ENCODE peak calls at places on chromosomes 7 and 10, in ten cellular contexts. W, O, S, B, F, Y, T, H, C and G are unnamed samples.

GRCh38 chr10:28077889-28078288 is 79.0 kb upstream of the ODAD2 start:
- DNase-seq in W (no peak), O (no peak), S (no peak), B (no peak), F (no peak), Y (no peak), T (no peak), H (no peak), C (peak), G (no peak)

GRCh38 chr10:5534051-5534821 is 9.5 kb downstream of the CALML3 start:
- DNase-seq in W (peak), O (peak), S (peak), B (peak), F (peak), Y (no peak), T (no peak), H (peak), C (no peak), G (no peak)

GRCh38 chr7:88964418-88964817 is 168.9 kb upstream of the TEX47 start:
- DNase-seq in W (no peak), O (no peak), S (no peak), B (no peak), F (no peak), Y (no peak), T (no peak), H (no peak), C (no peak), G (no peak)

GRCh38 chr10:35035641-35036040 is 54.5 kb downstream of the CUL2 start:
- DNase-seq in W (peak), O (no peak), S (no peak), B (no peak), F (no peak), Y (no peak), T (no peak), H (no peak), C (no peak), G (no peak)

GRCh38 chr10:71933651-71934050 is 30.5 kb upstream of the CHST3 start:
- DNase-seq in W (no peak), O (no peak), S (no peak), B (no peak), F (no peak), Y (no peak), T (no peak), H (no peak), C (no peak), G (no peak)

GRCh38 chr10:129033790-129034272 is 433.2 kb upstream of the MGMT start:
- DNase-seq in W (no peak), O (no peak), S (no peak), B (no peak), F (no peak), Y (peak), T (no peak), H (no peak), C (no peak), G (no peak)

GRCh38 chr10:3635697-3636096 is 149.3 kb downstream of the KLF6 start:
- DNase-seq in W (no peak), O (no peak), S (no peak), B (no peak), F (no peak), Y (no peak), T (no peak), H (no peak), C (no peak), G (no peak)

GRCh38 chr10:70477661-70478162 is 855 bp upstream of the PALD1 start:
- DNase-seq in W (no peak), O (no peak), S (no peak), B (peak), F (no peak), Y (peak), T (no peak), H (peak), C (no peak), G (peak)

GRCh38 chr7:158432369-158433270 is 155.0 kb downstream of the PTPRN2 start:
- DNase-seq in W (peak), O (no peak), S (peak), B (no peak), F (peak), Y (no peak), T (no peak), H (no peak), C (no peak), G (no peak)

GRCh38 chr7:148773344-148773743 is 74.6 kb downstream of the CUL1 start:
- DNase-seq in W (no peak), O (no peak), S (no peak), B (no peak), F (no peak), Y (no peak), T (peak), H (no peak), C (no peak), G (peak)

GRCh38 chr7:113085781-113086390 is 741 bp downstream of the GPR85 start:
- DNase-seq in W (no peak), O (no peak), S (no peak), B (no peak), F (no peak), Y (no peak), T (no peak), H (no peak), C (peak), G (no peak)

GRCh38 chr10:33722067-33722466 is 387.6 kb upstream of the NRP1 start:
- DNase-seq in W (peak), O (no peak), S (no peak), B (no peak), F (no peak), Y (no peak), T (no peak), H (no peak), C (no peak), G (no peak)

GRCh38 chr7:128161466-128162125 is 79.5 kb upstream of the LEP start:
- DNase-seq in W (no peak), O (no peak), S (no peak), B (no peak), F (no peak), Y (no peak), T (no peak), H (no peak), C (peak), G (no peak)

GRCh38 chr10:501596-501995 is 187.9 kb downstream of the DIP2C start:
- DNase-seq in W (peak), O (no peak), S (no peak), B (peak), F (no peak), Y (no peak), T (no peak), H (peak), C (no peak), G (no peak)

GRCh38 chr7:43591551-43592180 is 8.8 kb downstream of the STK17A start:
- DNase-seq in W (no peak), O (no peak), S (no peak), B (no peak), F (no peak), Y (no peak), T (no peak), H (no peak), C (peak), G (peak)

GRCh38 chr7:113232885-113233284 is 114.5 kb upstream of the SMIM30 start:
- DNase-seq in W (no peak), O (no peak), S (no peak), B (no peak), F (no peak), Y (no peak), T (no peak), H (no peak), C (no peak), G (no peak)

GRCh38 chr10:2036209-2036608 is 298.9 kb upstream of the ADARB2 start:
- DNase-seq in W (no peak), O (no peak), S (no peak), B (no peak), F (no peak), Y (no peak), T (no peak), H (no peak), C (no peak), G (no peak)

GRCh38 chr7:22411977-22412693 is 55.2 kb upstream of the RAPGEF5 start:
- DNase-seq in W (no peak), O (no peak), S (no peak), B (no peak), F (no peak), Y (no peak), T (no peak), H (no peak), C (no peak), G (no peak)

GRCh38 chr7:123612024-123612423 is 10.4 kb downstream of the ASB15 start:
- DNase-seq in W (no peak), O (no peak), S (no peak), B (no peak), F (no peak), Y (no peak), T (no peak), H (no peak), C (no peak), G (no peak)

GRCh38 chr7:99576251-99576650 is 17.8 kb downstream of the ZNF655 start:
- DNase-seq in W (no peak), O (no peak), S (no peak), B (no peak), F (no peak), Y (no peak), T (no peak), H (no peak), C (no peak), G (no peak)

GRCh38 chr7:5492249-5493020 is 68.8 kb upstream of the TNRC18 start:
- DNase-seq in W (no peak), O (no peak), S (no peak), B (no peak), F (no peak), Y (peak), T (no peak), H (no peak), C (no peak), G (no peak)

GRCh38 chr10:129531195-129531968 is 64.3 kb downstream of the MGMT start:
- DNase-seq in W (peak), O (no peak), S (no peak), B (peak), F (no peak), Y (no peak), T (no peak), H (no peak), C (peak), G (no peak)

GRCh38 chr7:750111-750905 is 23.2 kb upstream of the PRKAR1B start:
- DNase-seq in W (no peak), O (no peak), S (no peak), B (peak), F (peak), Y (no peak), T (no peak), H (peak), C (no peak), G (no peak)

GRCh38 chr10:114560144-114560543 is 97.9 kb downstream of the ABLIM1 start:
- DNase-seq in W (no peak), O (no peak), S (no peak), B (no peak), F (no peak), Y (no peak), T (no peak), H (no peak), C (no peak), G (no peak)

GRCh38 chr10:71911296-71911954 is 52.8 kb upstream of the CHST3 start:
- DNase-seq in W (peak), O (no peak), S (no peak), B (no peak), F (no peak), Y (no peak), T (no peak), H (no peak), C (no peak), G (no peak)

GRCh38 chr7:5420841-5421625 is 2.6 kb downstream of the TNRC18 start:
- DNase-seq in W (no peak), O (no peak), S (peak), B (peak), F (peak), Y (peak), T (no peak), H (peak), C (no peak), G (no peak)

GRCh38 chr7:154698726-154699291 is 304.1 kb downstream of the PAXIP1 start:
- DNase-seq in W (no peak), O (no peak), S (no peak), B (no peak), F (no peak), Y (no peak), T (no peak), H (no peak), C (no peak), G (no peak)

GRCh38 chr10:91613411-91614253 is 19.2 kb downstream of the PPP1R3C start:
- DNase-seq in W (peak), O (no peak), S (no peak), B (peak), F (no peak), Y (no peak), T (no peak), H (no peak), C (peak), G (no peak)

GRCh38 chr7:158783595-158783994 is 45.7 kb downstream of the ESYT2 start:
- DNase-seq in W (no peak), O (no peak), S (no peak), B (no peak), F (no peak), Y (no peak), T (no peak), H (no peak), C (no peak), G (no peak)

GRCh38 chr10:84768132-84768531 is 439.7 kb downstream of the CCSER2 start:
- DNase-seq in W (no peak), O (no peak), S (no peak), B (no peak), F (no peak), Y (no peak), T (no peak), H (no peak), C (no peak), G (no peak)

GRCh38 chr7:131501422-131501821 is 55.0 kb downstream of the PODXL start:
- DNase-seq in W (peak), O (no peak), S (no peak), B (no peak), F (no peak), Y (no peak), T (no peak), H (no peak), C (peak), G (no peak)

GRCh38 chr7:136845899-136846465 is 22.5 kb upstream of the CHRM2 start:
- DNase-seq in W (no peak), O (no peak), S (no peak), B (no peak), F (no peak), Y (no peak), T (no peak), H (no peak), C (peak), G (no peak)

GRCh38 chr10:119120413-119120867 is 16.5 kb downstream of the DENND10 start:
- DNase-seq in W (no peak), O (no peak), S (no peak), B (no peak), F (no peak), Y (no peak), T (peak), H (no peak), C (peak), G (peak)

GRCh38 chr7:149625339-149625946 is 127.8 kb upstream of the ZNF746 start:
- DNase-seq in W (peak), O (no peak), S (peak), B (peak), F (peak), Y (no peak), T (no peak), H (no peak), C (peak), G (peak)

GRCh38 chr7:76166404-76167255 is 35.1 kb upstream of the SRRM3 start:
- DNase-seq in W (peak), O (peak), S (peak), B (peak), F (peak), Y (peak), T (peak), H (peak), C (peak), G (peak)
- TF ChIP-seq CTCF in W (peak), O (no peak), S (no peak), B (peak), F (peak), Y (no peak), T (no peak), H (peak), C (peak), G (peak)

DNA sequence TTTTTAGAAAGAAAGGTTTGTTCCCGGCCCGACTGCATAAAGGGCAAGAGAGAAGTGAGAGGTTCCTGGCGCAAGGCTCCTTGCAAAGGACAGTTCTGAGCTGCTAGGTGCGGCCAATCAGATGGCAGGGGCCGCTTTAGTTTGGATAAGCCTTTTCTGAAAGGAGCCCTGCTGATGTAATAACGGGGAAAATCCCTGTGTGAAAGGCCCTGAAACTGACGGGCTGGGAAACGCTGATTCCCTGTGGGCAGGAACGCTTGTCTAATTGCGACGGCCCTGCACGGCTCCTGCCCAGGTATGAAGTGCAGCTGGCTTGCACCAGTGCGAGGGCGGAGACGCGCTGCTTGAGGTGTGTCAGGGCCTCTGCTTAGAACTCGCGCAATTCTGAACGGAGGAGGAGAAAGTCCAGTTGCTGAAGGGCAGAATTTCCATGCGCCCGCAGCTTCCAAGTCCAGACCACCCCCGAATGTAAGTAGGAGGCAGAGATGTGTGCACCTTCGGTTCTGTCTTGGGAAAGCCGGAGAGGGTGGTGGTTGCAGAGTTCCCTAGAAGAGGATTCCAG is 30.5 kb downstream of the TACC2 start:
- DNase-seq in W (no peak), O (no peak), S (peak), B (peak), F (peak), Y (peak), T (no peak), H (peak), C (no peak), G (no peak)
- H3K4me3 ChIP-seq in W (no peak), O (no peak), S (peak), B (peak), F (peak), Y (peak), T (no peak), H (peak), C (no peak), G (no peak)

GRCh38 chr10:49393757-49394156 is 2.1 kb downstream of the DRGX start:
- DNase-seq in W (no peak), O (peak), S (no peak), B (no peak), F (no peak), Y (no peak), T (no peak), H (no peak), C (no peak), G (no peak)
- TF ChIP-seq CTCF in W (peak), O (no peak), S (no peak), B (no peak), F (no peak), Y (no peak), T (no peak), H (no peak), C (no peak), G (no peak)

GRCh38 chr10:61899045-61899444 is 2.5 kb upstream of the ARID5B start:
- DNase-seq in W (peak), O (no peak), S (no peak), B (no peak), F (no peak), Y (no peak), T (no peak), H (no peak), C (peak), G (no peak)

GRCh38 chr10:61896854-61897661 is 4.4 kb upstream of the ARID5B start:
- DNase-seq in W (peak), O (peak), S (peak), B (peak), F (peak), Y (peak), T (peak), H (peak), C (peak), G (peak)

GRCh38 chr10:61898435-61898778 is 3.1 kb upstream of the ARID5B start:
- DNase-seq in W (no peak), O (no peak), S (no peak), B (no peak), F (no peak), Y (no peak), T (no peak), H (no peak), C (no peak), G (no peak)

GRCh38 chr10:61899663-61899996 is 1.9 kb upstream of the ARID5B start:
- DNase-seq in W (no peak), O (no peak), S (no peak), B (no peak), F (no peak), Y (no peak), T (no peak), H (no peak), C (no peak), G (no peak)

GRCh38 chr10:61897671-61898434 is 3.6 kb upstream of the ARID5B start:
- DNase-seq in W (peak), O (no peak), S (no peak), B (no peak), F (peak), Y (no peak), T (no peak), H (no peak), C (peak), G (no peak)
- H3K4me3 ChIP-seq in W (peak), O (peak), S (peak), B (peak), F (peak), Y (peak), T (no peak), H (peak), C (peak), G (no peak)

GRCh38 chr7:116341222-116341907 is 131.0 kb downstream of the TES start:
- DNase-seq in W (no peak), O (no peak), S (no peak), B (no peak), F (no peak), Y (no peak), T (no peak), H (no peak), C (no peak), G (no peak)
- TF ChIP-seq CTCF in W (peak), O (no peak), S (no peak), B (peak), F (peak), Y (no peak), T (peak), H (no peak), C (no peak), G (peak)

DNA sequence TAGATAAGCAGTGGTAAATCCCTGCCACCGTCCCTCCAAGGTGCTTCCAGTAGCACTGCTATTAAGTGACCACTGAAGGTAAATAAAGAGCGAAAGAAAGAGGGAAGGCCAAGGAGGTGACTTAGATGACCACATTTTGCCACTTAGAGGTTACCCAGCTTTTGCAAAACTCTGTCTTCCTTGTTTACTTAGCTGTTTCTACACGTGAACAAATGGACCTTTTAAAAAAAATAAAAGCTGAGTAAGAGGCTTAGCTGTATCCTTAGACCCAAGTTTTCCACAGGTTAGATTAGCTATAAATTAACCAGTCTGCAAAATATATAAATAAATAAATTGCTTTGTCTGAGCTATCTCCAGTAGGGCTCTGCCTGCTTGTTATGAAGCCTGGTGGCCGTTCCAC is 176.4 kb downstream of the EMX2 start:
- DNase-seq in W (no peak), O (no peak), S (no peak), B (no peak), F (no peak), Y (no peak), T (no peak), H (no peak), C (no peak), G (no peak)
- H3K4me3 ChIP-seq in W (no peak), O (no peak), S (no peak), B (no peak), F (no peak), Y (no peak), T (no peak), H (peak), C (no peak), G (no peak)